ENCODE peak calls at places on chromosome 6, in eight cellular contexts. N is spleen, Y is uterus, K is adrenal gland, D is tibial nerve, X is breast epithelium, G is heart left ventricle, V is GM12878. Q is an unnamed sample. For H3K27me3, the result is how much of the 10 kb centered on the place peaks cover.

GRCh38 chr6:44561062-44561591 is 173.6 kb downstream of the CDC5L start:
- DNase-seq in Y (no peak), X (no peak), K (no peak), D (no peak), N (no peak), G (no peak), V (no peak), Q (no peak)

GRCh38 chr6:167574431-167575097 is 249.7 kb downstream of the TTLL2 start:
- DNase-seq in G (peak), N (no peak), D (peak), V (no peak), K (no peak), Y (no peak), X (peak), Q (no peak)

GRCh38 chr6:13038315-13039261 is 289.7 kb downstream of the TBC1D7 start:
- DNase-seq in G (peak), N (no peak), X (no peak), K (peak), D (peak), V (no peak), Y (peak), Q (no peak)

GRCh38 chr6:90296346-90297123 is at the start of gene BACH2:
- DNase-seq in K (peak), Y (peak), X (peak), N (peak), G (peak), D (peak), V (no peak), Q (peak)

GRCh38 chr6:137240168-137240567 is 21.0 kb upstream of the IFNGR1 start:
- DNase-seq in D (no peak), X (peak), G (peak), V (no peak), K (peak), Y (no peak), N (peak), Q (peak)

GRCh38 chr6:44820366-44821158 is 433.1 kb downstream of the CDC5L start:
- DNase-seq in Y (no peak), G (no peak), D (no peak), X (no peak), N (no peak), K (no peak), V (no peak), Q (no peak)

GRCh38 chr6:159800141-159800865 is at the start of gene PNLDC1:
- DNase-seq in Y (no peak), X (no peak), V (no peak), N (no peak), D (no peak), K (no peak), G (no peak), Q (no peak)

GRCh38 chr6:32668226-32668747 is 1.8 kb upstream of the HLA-DQB1 start:
- DNase-seq in V (peak), X (peak), Y (peak), D (peak), N (peak), G (peak), K (peak), Q (peak)

GRCh38 chr6:41518118-41518517 is 28.1 kb upstream of the FOXP4 start:
- DNase-seq in D (no peak), V (no peak), X (no peak), G (no peak), K (no peak), N (no peak), Y (no peak), Q (peak)

GRCh38 chr6:96059586-96059985 is 43.8 kb downstream of the FUT9 start:
- DNase-seq in V (no peak), N (no peak), G (no peak), Y (no peak), D (no peak), X (no peak), K (no peak), Q (no peak)

GRCh38 chr6:107491059-107491609 is 1.2 kb downstream of the SOBP start:
- DNase-seq in N (peak), Y (peak), K (peak), G (peak), V (no peak), D (peak), X (peak), Q (peak)

GRCh38 chr6:11111769-11112437 is 378 bp upstream of the ERVFRD-1 start:
- DNase-seq in N (no peak), Y (no peak), X (no peak), K (peak), V (no peak), D (no peak), G (no peak), Q (no peak)

GRCh38 chr6:169654590-169655391 is 47.0 kb downstream of the WDR27 start:
- DNase-seq in Y (peak), D (peak), V (no peak), X (peak), K (peak), N (peak), G (no peak), Q (peak)

GRCh38 chr6:104325341-104326172 is 534.2 kb downstream of the HACE1 start:
- DNase-seq in V (no peak), X (no peak), Y (no peak), N (no peak), D (no peak), G (no peak), K (peak), Q (no peak)

GRCh38 chr6:72580281-72580940 is 41.5 kb upstream of the KCNQ5 start:
- DNase-seq in Y (no peak), G (no peak), K (no peak), V (no peak), X (no peak), N (no peak), D (no peak), Q (no peak)

GRCh38 chr6:16361861-16362260 is 123.5 kb downstream of the GMPR start:
- DNase-seq in K (no peak), Y (peak), D (no peak), N (no peak), X (no peak), G (no peak), V (no peak), Q (no peak)

GRCh38 chr6:119742188-119742803 is 392.7 kb upstream of the MAN1A1 start:
- DNase-seq in K (peak), D (peak), N (peak), X (no peak), Y (no peak), V (no peak), G (peak), Q (peak)

GRCh38 chr6:141988954-141989705 is 143.6 kb upstream of the GJE1 start:
- DNase-seq in V (no peak), Y (no peak), G (no peak), D (no peak), N (no peak), X (no peak), K (peak), Q (no peak)

GRCh38 chr6:617485-618100 is 39.3 kb downstream of the HUS1B start:
- DNase-seq in Y (no peak), X (peak), D (no peak), N (no peak), V (no peak), G (no peak), K (no peak), Q (no peak)

GRCh38 chr6:101716810-101717209 is 323.3 kb downstream of the GRIK2 start:
- DNase-seq in N (no peak), D (no peak), G (no peak), Y (no peak), X (no peak), K (no peak), V (no peak), Q (no peak)

GRCh38 chr6:114419175-114419574 is 76.4 kb upstream of the HS3ST5 start:
- DNase-seq in V (peak), X (no peak), Y (no peak), N (no peak), D (no peak), G (no peak), K (no peak), Q (no peak)

GRCh38 chr6:57267586-57268293 is 45.6 kb upstream of the RAB23 start:
- DNase-seq in G (peak), V (peak), X (no peak), K (peak), D (peak), Y (peak), N (no peak), Q (peak)

GRCh38 chr6:84615113-84615850 is 149.1 kb downstream of the TBX18 start:
- DNase-seq in N (no peak), D (no peak), X (no peak), Y (no peak), G (no peak), V (no peak), K (no peak), Q (no peak)

GRCh38 chr6:107075951-107076381 is 39.3 kb downstream of the BEND3 start:
- DNase-seq in G (no peak), K (no peak), Y (no peak), N (no peak), V (no peak), D (no peak), X (no peak), Q (no peak)

GRCh38 chr6:170529839-170530520 is 23.1 kb downstream of the PSMB1 start:
- DNase-seq in Y (peak), V (peak), K (peak), N (peak), X (peak), D (peak), G (peak), Q (peak)

GRCh38 chr6:13164316-13164715 is 164.0 kb downstream of the TBC1D7 start:
- DNase-seq in K (no peak), D (no peak), Y (no peak), V (no peak), N (no peak), G (no peak), X (no peak), Q (no peak)

GRCh38 chr6:13485923-13486557 is 1.4 kb downstream of the GFOD1 start:
- DNase-seq in V (no peak), X (no peak), Y (no peak), D (no peak), G (peak), N (peak), K (peak), Q (peak)

GRCh38 chr6:3286641-3287171 is 28.0 kb downstream of the PSMG4 start:
- DNase-seq in Y (peak), D (no peak), V (no peak), G (no peak), N (peak), K (no peak), X (no peak), Q (peak)

GRCh38 chr6:2157441-2158127 is 87.8 kb downstream of the GMDS start:
- DNase-seq in X (no peak), K (no peak), D (no peak), V (peak), G (no peak), Y (no peak), N (no peak), Q (no peak)

GRCh38 chr6:94636780-94637385 is 940.5 kb upstream of the MANEA start:
- DNase-seq in G (no peak), X (no peak), K (no peak), V (no peak), Y (no peak), N (no peak), D (no peak), Q (no peak)

GRCh38 chr6:140636237-140636636 is 1261.8 kb upstream of the CITED2 start:
- DNase-seq in D (no peak), N (no peak), Y (no peak), G (no peak), K (no peak), V (peak), X (no peak), Q (no peak)

GRCh38 chr6:31576897-31577341 is 1.6 kb downstream of the TNF start:
- DNase-seq in N (peak), X (no peak), G (no peak), V (no peak), K (no peak), Y (no peak), D (no peak), Q (peak)

GRCh38 chr6:26269406-26270120 is 95.4 kb upstream of the BTN3A2 start:
- DNase-seq in N (no peak), D (no peak), Y (no peak), K (no peak), V (no peak), G (no peak), X (no peak), Q (no peak)
- H3K4me3 ChIP-seq in N (no peak), D (no peak), Y (no peak), K (no peak), V (peak), G (no peak), X (no peak), Q (no peak)

GRCh38 chr6:34391023-34391485 is 1.4 kb downstream of the NUDT3 start:
- DNase-seq in G (peak), X (no peak), Y (peak), K (peak), D (peak), V (no peak), N (peak), Q (peak)

GRCh38 chr6:34390531-34391013 is 1.9 kb downstream of the NUDT3 start:
- DNase-seq in V (no peak), G (no peak), Y (no peak), K (no peak), N (no peak), D (no peak), X (no peak), Q (no peak)

GRCh38 chr6:34393191-34393967 is 910 bp upstream of the NUDT3 start:
- DNase-seq in V (no peak), G (no peak), Y (no peak), K (no peak), N (no peak), X (no peak), D (no peak), Q (no peak)

GRCh38 chr6:34392497-34393190 is at the start of gene NUDT3:
- DNase-seq in K (peak), D (peak), X (peak), V (peak), N (peak), G (peak), Y (peak), Q (peak)

GRCh38 chr6:34391711-34392496 is 565 bp downstream of the NUDT3 start:
- DNase-seq in X (peak), D (no peak), G (peak), N (peak), V (no peak), Y (peak), K (peak), Q (peak)
- TF ChIP-seq POLR2A in X (no peak), D (no peak), G (no peak), N (no peak), V (peak), Y (no peak), K (no peak), Q (peak)

GRCh38 chr6:117444600-117444999 is 18.9 kb upstream of the ROS1 start:
- DNase-seq in X (no peak), V (no peak), K (no peak), Y (no peak), G (no peak), N (no peak), D (no peak), Q (no peak)

GRCh38 chr6:117448732-117449131 is 23.0 kb upstream of the ROS1 start:
- DNase-seq in N (no peak), V (no peak), K (no peak), X (no peak), Y (no peak), D (no peak), G (no peak), Q (no peak)

GRCh38 chr6:117449549-117450439 is 24.1 kb upstream of the ROS1 start:
- DNase-seq in K (peak), V (peak), Y (peak), G (peak), N (no peak), X (no peak), D (peak), Q (peak)

GRCh38 chr6:117446851-117447250 is 21.1 kb upstream of the ROS1 start:
- DNase-seq in X (no peak), D (no peak), K (no peak), G (no peak), Y (no peak), N (no peak), V (no peak), Q (no peak)

GRCh38 chr6:117448011-117448410 is 22.3 kb upstream of the ROS1 start:
- DNase-seq in K (no peak), V (no peak), G (no peak), N (no peak), D (no peak), Y (no peak), X (no peak), Q (no peak)
- H3K27me3 ChIP-seq in K (under half), V (under half), G (under half), N (under half), D (under half), Y (under half), X (under half), Q (under half)

GRCh38 chr6:148968636-148969270 is 221.9 kb downstream of the UST start:
- DNase-seq in Y (no peak), X (no peak), V (no peak), K (no peak), N (no peak), G (no peak), D (no peak), Q (no peak)
- H3K4me3 ChIP-seq in Y (no peak), X (no peak), V (no peak), K (no peak), N (no peak), G (no peak), D (no peak), Q (no peak)

GRCh38 chr6:25395731-25396130 is 116.6 kb downstream of the CARMIL1 start:
- DNase-seq in Y (no peak), X (no peak), V (no peak), N (no peak), D (no peak), K (no peak), G (no peak), Q (no peak)
- TF ChIP-seq POLR2A in Y (no peak), X (no peak), V (no peak), N (no peak), D (no peak), K (no peak), G (no peak), Q (no peak)

Q was measured in transverse colon.